ENCODE peak calls at places on chromosome 3, in eight cellular contexts. Y, N, C, G, A, B, M and K are unnamed samples.

GRCh38 chr3:44454258-44454657 is 23.2 kb downstream of the ZNF445 start:
- DNase-seq in B (no peak), M (no peak), A (no peak), N (no peak), G (no peak), Y (no peak), C (no peak), K (no peak)

GRCh38 chr3:189849262-189849661 is 218.1 kb downstream of the TP63 start:
- DNase-seq in M (peak), N (no peak), Y (no peak), C (no peak), G (no peak), B (no peak), A (no peak), K (no peak)

GRCh38 chr3:38627956-38628355 is 21.5 kb downstream of the SCN5A start:
- DNase-seq in N (no peak), C (peak), G (no peak), B (no peak), M (peak), Y (peak), A (peak), K (no peak)

GRCh38 chr3:104825116-104825515 is 541.6 kb upstream of the ALCAM start:
- DNase-seq in B (no peak), A (peak), N (no peak), C (no peak), G (peak), Y (peak), M (no peak), K (no peak)

GRCh38 chr3:197367081-197367780 is 68.8 kb upstream of the DLG1 start:
- DNase-seq in B (no peak), C (no peak), G (peak), A (peak), N (no peak), Y (no peak), M (peak), K (peak)

GRCh38 chr3:134029734-134030381 is at the start of gene SLCO2A1:
- DNase-seq in A (peak), Y (peak), N (no peak), C (peak), M (no peak), B (peak), G (peak), K (peak)

GRCh38 chr3:47421741-47422649 is 41.2 kb downstream of the PTPN23 start:
- DNase-seq in Y (no peak), C (peak), G (no peak), M (no peak), N (no peak), A (peak), B (no peak), K (peak)

GRCh38 chr3:31377045-31377642 is 155.6 kb upstream of the STT3B start:
- DNase-seq in A (no peak), M (peak), B (no peak), C (peak), N (peak), Y (no peak), G (no peak), K (no peak)

GRCh38 chr3:15501126-15501525 is 20.4 kb downstream of the COLQ start:
- DNase-seq in B (no peak), A (no peak), N (no peak), C (no peak), M (no peak), Y (no peak), G (peak), K (no peak)

GRCh38 chr3:152269423-152270144 is 855 bp downstream of the MBNL1 start:
- DNase-seq in M (peak), G (peak), N (peak), C (peak), B (peak), A (no peak), Y (peak), K (peak)

GRCh38 chr3:71258116-71258515 is 325.4 kb downstream of the FOXP1 start:
- DNase-seq in B (no peak), A (no peak), N (no peak), C (no peak), Y (no peak), M (peak), G (no peak), K (no peak)

GRCh38 chr3:149581681-149582349 is 76.0 kb downstream of the WWTR1 start:
- DNase-seq in A (peak), C (peak), Y (no peak), G (no peak), M (peak), B (no peak), N (no peak), K (no peak)

GRCh38 chr3:61649381-61650170 is 88.2 kb downstream of the PTPRG start:
- DNase-seq in N (no peak), Y (no peak), A (no peak), C (no peak), G (no peak), B (no peak), M (no peak), K (no peak)

GRCh38 chr3:51691949-51692348 is 14.9 kb upstream of the GRM2 start:
- DNase-seq in N (no peak), C (no peak), A (no peak), M (no peak), G (no peak), Y (no peak), B (no peak), K (no peak)

GRCh38 chr3:163476179-163476578 is 1602.1 kb downstream of the SI start:
- DNase-seq in C (no peak), A (no peak), N (no peak), B (no peak), M (peak), Y (no peak), G (no peak), K (no peak)

GRCh38 chr3:142724682-142725351 is 983 bp downstream of the TRPC1 start:
- DNase-seq in N (no peak), G (peak), M (peak), Y (peak), B (peak), C (no peak), A (peak), K (peak)

GRCh38 chr3:147921044-147921443 is 511.9 kb downstream of the ZIC1 start:
- DNase-seq in A (no peak), G (no peak), C (no peak), M (no peak), Y (no peak), N (no peak), B (no peak), K (no peak)

GRCh38 chr3:88282519-88283241 is 132.9 kb downstream of the C3orf38 start:
- DNase-seq in B (no peak), Y (no peak), G (no peak), M (no peak), C (no peak), N (no peak), A (no peak), K (no peak)

GRCh38 chr3:70977712-70978111 is 605.8 kb downstream of the FOXP1 start:
- DNase-seq in A (no peak), M (no peak), B (peak), Y (no peak), N (no peak), G (no peak), C (no peak), K (no peak)

GRCh38 chr3:194129581-194130133 is 6.3 kb upstream of the HES1 start:
- DNase-seq in C (no peak), A (peak), B (no peak), G (no peak), M (peak), Y (no peak), N (no peak), K (peak)

GRCh38 chr3:14780927-14781507 is 37.7 kb upstream of the FGD5 start:
- DNase-seq in Y (peak), N (no peak), M (peak), G (peak), C (peak), A (peak), B (no peak), K (peak)

GRCh38 chr3:5607581-5607980 is 420.1 kb downstream of the EDEM1 start:
- DNase-seq in C (no peak), G (no peak), Y (no peak), B (no peak), M (no peak), A (no peak), N (no peak), K (no peak)

GRCh38 chr3:65713016-65713415 is 325.7 kb downstream of the MAGI1 start:
- DNase-seq in G (no peak), Y (no peak), A (peak), C (no peak), B (no peak), N (no peak), M (peak), K (peak)

GRCh38 chr3:184259878-184260570 is 1.3 kb downstream of the CAMK2N2 start:
- DNase-seq in M (peak), N (no peak), C (peak), A (peak), Y (peak), G (no peak), B (no peak), K (no peak)

GRCh38 chr3:88180398-88180999 is 30.7 kb downstream of the C3orf38 start:
- DNase-seq in N (peak), A (no peak), Y (peak), C (no peak), M (peak), B (no peak), G (no peak), K (no peak)

GRCh38 chr3:127735767-127736693 is 63.3 kb downstream of the ABTB1 start:
- DNase-seq in M (peak), N (no peak), G (no peak), A (no peak), Y (no peak), B (no peak), C (no peak), K (peak)

GRCh38 chr3:87145553-87145952 is 81.6 kb upstream of the CHMP2B start:
- DNase-seq in G (no peak), A (peak), Y (no peak), C (peak), M (no peak), N (no peak), B (no peak), K (no peak)

GRCh38 chr3:53919741-53920140 is 28.1 kb upstream of the SELENOK start:
- DNase-seq in M (no peak), N (no peak), G (no peak), Y (no peak), C (no peak), A (no peak), B (no peak), K (no peak)

GRCh38 chr3:9913601-9914000 is 3.3 kb upstream of the IL17RC start:
- DNase-seq in C (no peak), N (no peak), Y (no peak), B (no peak), A (no peak), M (no peak), G (no peak), K (no peak)

GRCh38 chr3:73745429-73746247 is 120.9 kb upstream of the PDZRN3 start:
- DNase-seq in N (no peak), A (no peak), G (peak), M (no peak), B (no peak), C (no peak), Y (no peak), K (no peak)

GRCh38 chr3:78725703-78726246 is 1042.0 kb downstream of the ROBO1 start:
- DNase-seq in Y (no peak), C (no peak), B (no peak), N (no peak), G (no peak), A (no peak), M (no peak), K (no peak)

GRCh38 chr3:147872568-147872967 is 463.4 kb downstream of the ZIC1 start:
- DNase-seq in Y (no peak), G (no peak), C (no peak), M (no peak), A (no peak), B (no peak), N (no peak), K (no peak)

GRCh38 chr3:98855811-98856400 is 45.6 kb downstream of the DCBLD2 start:
- DNase-seq in N (no peak), Y (no peak), G (no peak), A (no peak), M (peak), B (no peak), C (no peak), K (no peak)

GRCh38 chr3:58383904-58384303 is 49.7 kb downstream of the PDHB start:
- DNase-seq in N (no peak), A (no peak), G (no peak), Y (no peak), B (no peak), M (peak), C (no peak), K (no peak)

GRCh38 chr3:196273655-196274054 is 13.9 kb downstream of the PCYT1A start:
- DNase-seq in B (no peak), Y (no peak), A (peak), G (no peak), M (no peak), C (peak), N (no peak), K (no peak)

GRCh38 chr3:140863481-140864084 is 78.1 kb upstream of the SLC25A36 start:
- DNase-seq in B (no peak), G (peak), N (peak), M (peak), C (peak), Y (peak), A (peak), K (no peak)

GRCh38 chr3:170233532-170233931 is 11.3 kb downstream of the PRKCI start:
- DNase-seq in Y (no peak), N (no peak), M (peak), B (no peak), G (no peak), A (no peak), C (no peak), K (no peak)

GRCh38 chr3:178289544-178290160 is 246.6 kb upstream of the KCNMB2 start:
- DNase-seq in M (no peak), Y (no peak), B (no peak), N (no peak), G (no peak), C (no peak), A (no peak), K (peak)